ENCODE peak calls at places on chromosomes 1 and 21, in seven cellular contexts. K is PC-3; W is stimulated activated effector memory CD8-positive, alpha-beta T cell treated with anti-CD3 and anti-CD28 coated beads, Interleukin-12 subunit alpha, Interleukin-12 subunit beta, amount 100 ng/mL, for 72 hours; E is NB4; N is non-pigmented ciliary epithelial cell; Q is stimulated activated CD4-positive, alpha-beta T cell treated with anti-CD3 and anti-CD28 coated beads, Interleukin-1b, Interleukin-23, amount 100 ng/mL, for 1 hour; A is T-helper 9 cell. I is an unnamed sample.

GRCh38 chr1:85427844-85428243 is 37.1 kb downstream of the DDAH1 start:
- DNase-seq in E (peak; percentile 59), W (no peak), A (no peak), N (no peak), K (no peak), Q (no peak), I (no peak)

GRCh38 chr1:152392909-152393308 is 21.2 kb downstream of the CRNN start:
- DNase-seq in N (no peak), Q (no peak), E (no peak), W (no peak), K (peak; percentile 41), A (peak; percentile 14), I (peak; percentile 39)

GRCh38 chr1:172254521-172255222 is 165.8 kb upstream of the C1orf105 start:
- DNase-seq in W (no peak), A (no peak), K (peak; percentile 98), E (peak; percentile 2), N (peak; percentile 84), Q (no peak), I (peak; percentile 78)

GRCh38 chr1:56436912-56437403 is 142.4 kb downstream of the PLPP3 start:
- DNase-seq in Q (no peak), E (no peak), N (no peak), W (no peak), K (no peak), A (no peak), I (no peak)

GRCh38 chr1:14390816-14391215 is 207.7 kb upstream of the KAZN start:
- DNase-seq in K (no peak), E (no peak), N (no peak), W (no peak), A (no peak), Q (no peak), I (peak; percentile 64)

GRCh38 chr1:212470059-212470458 is 37.3 kb downstream of the NENF start:
- DNase-seq in W (no peak), Q (no peak), A (no peak), N (peak; percentile 91), E (no peak), K (peak; percentile 99), I (peak; percentile 96)

GRCh38 chr21:42343963-42344510 is 6.8 kb downstream of the TFF2 start:
- DNase-seq in W (no peak), Q (no peak), N (no peak), E (no peak), A (no peak), K (no peak), I (no peak)

GRCh38 chr21:36753556-36753955 is 54.6 kb downstream of the SIM2 start:
- DNase-seq in N (peak; percentile 85), K (peak; percentile 46), Q (no peak), W (no peak), A (no peak), E (no peak), I (peak; percentile 23)

GRCh38 chr1:1207254-1207902 is 986 bp upstream of the TNFRSF18 start:
- DNase-seq in A (no peak), E (no peak), K (peak; percentile 33), N (no peak), W (no peak), Q (no peak), I (no peak)

GRCh38 chr1:51359860-51360259 is 29.5 kb upstream of the TTC39A start:
- DNase-seq in E (no peak), Q (no peak), N (no peak), A (no peak), W (peak; percentile 12), K (no peak), I (no peak)

GRCh38 chr1:70855203-70855602 is 192.4 kb downstream of the PTGER3 start:
- DNase-seq in N (no peak), K (no peak), E (no peak), Q (no peak), A (no peak), W (no peak), I (no peak)

GRCh38 chr1:154295408-154296235 is 23.2 kb downstream of the HAX1 start:
- DNase-seq in W (no peak), Q (no peak), N (no peak), A (no peak), E (peak; percentile 6), K (no peak), I (peak; percentile 15)

GRCh38 chr1:8671313-8671917 is 146.0 kb downstream of the RERE start:
- DNase-seq in W (no peak), K (peak; percentile 71), Q (no peak), A (no peak), N (no peak), E (peak; percentile 69), I (peak; percentile 76)

GRCh38 chr1:196155586-196155985 is 452.7 kb downstream of the KCNT2 start:
- DNase-seq in K (no peak), A (no peak), E (no peak), N (no peak), Q (no peak), W (no peak), I (no peak)

GRCh38 chr1:93708734-93709481 is 27.3 kb upstream of the BCAR3 start:
- DNase-seq in E (no peak), Q (no peak), K (no peak), N (no peak), W (no peak), A (no peak), I (no peak)

I was measured in MCF 10A.